ENCODE peak calls at places on chromosomes 16 and 17, in nine cellular contexts. One of them, this sample, is unnamed.

GRCh38 chr16:8493885-8494487 is 96.3 kb downstream of the TMEM114 start:
- DNase-seq in esophagus squamous epithelium: no peak
- DNase-seq in HCT116: no peak
- DNase-seq in right lobe of liver: no peak
- DNase-seq in IMR-90: no peak
- DNase-seq in tibial nerve: no peak
- DNase-seq in body of pancreas: no peak
- DNase-seq in heart left ventricle: no peak
- DNase-seq in suprapubic skin: no peak
- DNase-seq in this sample: no peak

GRCh38 chr16:86632206-86632605 is 53.9 kb downstream of the FOXL1 start:
- DNase-seq in esophagus squamous epithelium: no peak
- DNase-seq in HCT116: no peak
- DNase-seq in right lobe of liver: no peak
- DNase-seq in IMR-90: no peak
- DNase-seq in tibial nerve: no peak
- DNase-seq in body of pancreas: no peak
- DNase-seq in heart left ventricle: no peak
- DNase-seq in suprapubic skin: no peak
- DNase-seq in this sample: no peak

GRCh38 chr17:8122923-8123694 is 797 bp downstream of the HES7 start:
- DNase-seq in esophagus squamous epithelium: no peak
- DNase-seq in HCT116: no peak
- DNase-seq in right lobe of liver: no peak
- DNase-seq in IMR-90: peak; percentile 27
- DNase-seq in tibial nerve: peak; percentile 13
- DNase-seq in body of pancreas: peak; percentile 30
- DNase-seq in heart left ventricle: no peak
- DNase-seq in suprapubic skin: no peak
- DNase-seq in this sample: no peak

GRCh38 chr16:69313469-69313868 is 2.3 kb downstream of the VPS4A start:
- DNase-seq in esophagus squamous epithelium: no peak
- DNase-seq in HCT116: no peak
- DNase-seq in right lobe of liver: no peak
- DNase-seq in IMR-90: no peak
- DNase-seq in tibial nerve: no peak
- DNase-seq in body of pancreas: no peak
- DNase-seq in heart left ventricle: no peak
- DNase-seq in suprapubic skin: no peak
- DNase-seq in this sample: no peak

GRCh38 chr17:49753959-49754391 is 10.0 kb downstream of the FAM117A start:
- DNase-seq in esophagus squamous epithelium: no peak
- DNase-seq in HCT116: no peak
- DNase-seq in right lobe of liver: no peak
- DNase-seq in IMR-90: no peak
- DNase-seq in tibial nerve: no peak
- DNase-seq in body of pancreas: peak; percentile 87
- DNase-seq in heart left ventricle: peak; percentile 84
- DNase-seq in suprapubic skin: peak; percentile 79
- DNase-seq in this sample: no peak

GRCh38 chr16:3576211-3576610 is 992 bp downstream of the NLRC3 start:
- DNase-seq in esophagus squamous epithelium: no peak
- DNase-seq in HCT116: no peak
- DNase-seq in right lobe of liver: no peak
- DNase-seq in IMR-90: no peak
- DNase-seq in tibial nerve: no peak
- DNase-seq in body of pancreas: no peak
- DNase-seq in heart left ventricle: no peak
- DNase-seq in suprapubic skin: no peak
- DNase-seq in this sample: no peak

GRCh38 chr16:12805091-12805490 is 1.4 kb upstream of the CPPED1 start:
- DNase-seq in esophagus squamous epithelium: no peak
- DNase-seq in HCT116: no peak
- DNase-seq in right lobe of liver: no peak
- DNase-seq in IMR-90: no peak
- DNase-seq in tibial nerve: no peak
- DNase-seq in body of pancreas: no peak
- DNase-seq in heart left ventricle: no peak
- DNase-seq in suprapubic skin: no peak
- DNase-seq in this sample: no peak

GRCh38 chr16:324451-325334 is 27.8 kb downstream of the AXIN1 start:
- DNase-seq in esophagus squamous epithelium: no peak
- DNase-seq in HCT116: no peak
- DNase-seq in right lobe of liver: no peak
- DNase-seq in IMR-90: no peak
- DNase-seq in tibial nerve: no peak
- DNase-seq in body of pancreas: no peak
- DNase-seq in heart left ventricle: no peak
- DNase-seq in suprapubic skin: no peak
- DNase-seq in this sample: no peak

GRCh38 chr16:88448461-88449266 is 4.4 kb upstream of the ZFPM1 start:
- DNase-seq in esophagus squamous epithelium: no peak
- DNase-seq in HCT116: no peak
- DNase-seq in right lobe of liver: no peak
- DNase-seq in IMR-90: no peak
- DNase-seq in tibial nerve: no peak
- DNase-seq in body of pancreas: no peak
- DNase-seq in heart left ventricle: no peak
- DNase-seq in suprapubic skin: no peak
- DNase-seq in this sample: no peak

GRCh38 chr16:73483076-73483791 is 435.3 kb upstream of the ZFHX3 start:
- DNase-seq in esophagus squamous epithelium: no peak
- DNase-seq in HCT116: no peak
- DNase-seq in right lobe of liver: no peak
- DNase-seq in IMR-90: no peak
- DNase-seq in tibial nerve: no peak
- DNase-seq in body of pancreas: no peak
- DNase-seq in heart left ventricle: no peak
- DNase-seq in suprapubic skin: no peak
- DNase-seq in this sample: no peak

GRCh38 chr17:17151055-17151454 is 55.1 kb downstream of the PLD6 start:
- DNase-seq in esophagus squamous epithelium: no peak
- DNase-seq in HCT116: no peak
- DNase-seq in right lobe of liver: no peak
- DNase-seq in IMR-90: peak; percentile 90
- DNase-seq in tibial nerve: no peak
- DNase-seq in body of pancreas: no peak
- DNase-seq in heart left ventricle: no peak
- DNase-seq in suprapubic skin: no peak
- DNase-seq in this sample: no peak

GRCh38 chr16:54817432-54817831 is 113.2 kb upstream of the IRX5 start:
- DNase-seq in esophagus squamous epithelium: no peak
- DNase-seq in HCT116: no peak
- DNase-seq in right lobe of liver: no peak
- DNase-seq in IMR-90: no peak
- DNase-seq in tibial nerve: no peak
- DNase-seq in body of pancreas: no peak
- DNase-seq in heart left ventricle: no peak
- DNase-seq in suprapubic skin: no peak
- DNase-seq in this sample: no peak

GRCh38 chr16:2023098-2023925 is 3.4 kb upstream of the NHERF2 start:
- DNase-seq in esophagus squamous epithelium: peak; percentile 39
- DNase-seq in HCT116: peak; percentile 77
- DNase-seq in right lobe of liver: peak; percentile 94
- DNase-seq in IMR-90: peak; percentile 79
- DNase-seq in tibial nerve: peak; percentile 94
- DNase-seq in body of pancreas: peak; percentile 95
- DNase-seq in heart left ventricle: peak; percentile 94
- DNase-seq in suprapubic skin: peak; percentile 96
- DNase-seq in this sample: peak; percentile 96

GRCh38 chr16:51161440-51162195 is 10.5 kb upstream of the SALL1 start:
- DNase-seq in esophagus squamous epithelium: no peak
- DNase-seq in HCT116: no peak
- DNase-seq in right lobe of liver: no peak
- DNase-seq in IMR-90: peak; percentile 37
- DNase-seq in tibial nerve: no peak
- DNase-seq in body of pancreas: no peak
- DNase-seq in heart left ventricle: no peak
- DNase-seq in suprapubic skin: no peak
- DNase-seq in this sample: no peak

GRCh38 chr17:13931752-13932477 is 137.4 kb upstream of the COX10 start:
- DNase-seq in esophagus squamous epithelium: peak; percentile 16
- DNase-seq in HCT116: no peak
- DNase-seq in right lobe of liver: peak; percentile 30
- DNase-seq in IMR-90: peak; percentile 3
- DNase-seq in tibial nerve: peak; percentile 33
- DNase-seq in body of pancreas: peak; percentile 36
- DNase-seq in heart left ventricle: peak; percentile 79
- DNase-seq in suprapubic skin: peak; percentile 84
- DNase-seq in this sample: no peak

GRCh38 chr16:53103811-53104210 is 49.0 kb downstream of the CHD9 start:
- DNase-seq in esophagus squamous epithelium: no peak
- DNase-seq in HCT116: no peak
- DNase-seq in right lobe of liver: no peak
- DNase-seq in IMR-90: no peak
- DNase-seq in tibial nerve: no peak
- DNase-seq in body of pancreas: no peak
- DNase-seq in heart left ventricle: no peak
- DNase-seq in suprapubic skin: no peak
- DNase-seq in this sample: no peak

GRCh38 chr17:1999557-2000251 is 25.4 kb downstream of the RTN4RL1 start:
- DNase-seq in esophagus squamous epithelium: no peak
- DNase-seq in HCT116: no peak
- DNase-seq in right lobe of liver: peak; percentile 72
- DNase-seq in IMR-90: peak; percentile 19
- DNase-seq in tibial nerve: no peak
- DNase-seq in body of pancreas: peak; percentile 91
- DNase-seq in heart left ventricle: peak; percentile 76
- DNase-seq in suprapubic skin: no peak
- DNase-seq in this sample: peak; percentile 85

GRCh38 chr17:28335959-28336871 is 654 bp downstream of the TNFAIP1 start:
- DNase-seq in esophagus squamous epithelium: no peak
- DNase-seq in HCT116: peak; percentile 75
- DNase-seq in right lobe of liver: peak; percentile 78
- DNase-seq in IMR-90: peak; percentile 94
- DNase-seq in tibial nerve: peak; percentile 33
- DNase-seq in body of pancreas: peak; percentile 67
- DNase-seq in heart left ventricle: peak; percentile 67
- DNase-seq in suprapubic skin: no peak
- DNase-seq in this sample: peak; percentile 82
- TF ChIP-seq POLR2A in esophagus squamous epithelium: no peak
- TF ChIP-seq POLR2A in HCT116: no peak
- TF ChIP-seq POLR2A in right lobe of liver: peak; percentile 48
- TF ChIP-seq POLR2A in IMR-90: peak; percentile 88
- TF ChIP-seq POLR2A in tibial nerve: no peak
- TF ChIP-seq POLR2A in body of pancreas: no peak
- TF ChIP-seq POLR2A in heart left ventricle: no peak
- TF ChIP-seq POLR2A in suprapubic skin: no peak
- TF ChIP-seq POLR2A in this sample: peak; percentile 18

GRCh38 chr17:57404073-57404472 is 147.8 kb downstream of the MSI2 start:
- DNase-seq in esophagus squamous epithelium: no peak
- DNase-seq in HCT116: peak; percentile 18
- DNase-seq in right lobe of liver: no peak
- DNase-seq in IMR-90: no peak
- DNase-seq in tibial nerve: no peak
- DNase-seq in body of pancreas: no peak
- DNase-seq in heart left ventricle: no peak
- DNase-seq in suprapubic skin: no peak
- DNase-seq in this sample: no peak
- TF ChIP-seq CTCF in esophagus squamous epithelium: no peak
- TF ChIP-seq CTCF in HCT116: peak; percentile 50
- TF ChIP-seq CTCF in right lobe of liver: peak; percentile 25
- TF ChIP-seq CTCF in IMR-90: no peak
- TF ChIP-seq CTCF in tibial nerve: no peak
- TF ChIP-seq CTCF in body of pancreas: no peak
- TF ChIP-seq CTCF in heart left ventricle: no peak
- TF ChIP-seq CTCF in suprapubic skin: no peak
- TF ChIP-seq CTCF in this sample: no peak

DNA sequence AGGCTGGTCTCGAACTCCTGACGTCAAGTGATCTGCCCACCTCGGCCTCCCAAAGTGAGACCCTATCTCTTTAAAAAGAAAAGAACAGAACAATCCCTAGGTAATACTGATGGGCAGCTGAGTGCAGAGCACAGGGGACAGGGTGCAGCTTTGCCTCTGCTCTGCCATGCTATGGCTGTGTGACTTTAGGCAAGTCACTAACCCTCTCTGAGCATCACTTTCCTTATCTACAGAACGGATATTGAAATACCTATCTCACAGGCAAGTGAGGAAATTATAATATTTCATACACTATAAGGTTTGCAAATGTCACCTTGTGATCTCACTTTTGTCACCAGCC is 4.1 kb downstream of the CASKIN2 start:
- DNase-seq in esophagus squamous epithelium: no peak
- DNase-seq in HCT116: no peak
- DNase-seq in right lobe of liver: no peak
- DNase-seq in IMR-90: no peak
- DNase-seq in tibial nerve: no peak
- DNase-seq in body of pancreas: no peak
- DNase-seq in heart left ventricle: no peak
- DNase-seq in suprapubic skin: no peak
- DNase-seq in this sample: no peak
- H3K4me3 ChIP-seq in esophagus squamous epithelium: peak overlapping the region; percentile 13
- H3K4me3 ChIP-seq in HCT116: no peak overlapping the region
- H3K4me3 ChIP-seq in right lobe of liver: no peak overlapping the region
- H3K4me3 ChIP-seq in IMR-90: no peak overlapping the region
- H3K4me3 ChIP-seq in tibial nerve: no peak overlapping the region
- H3K4me3 ChIP-seq in body of pancreas: no peak overlapping the region
- H3K4me3 ChIP-seq in heart left ventricle: peak overlapping the region; percentile 90
- H3K4me3 ChIP-seq in suprapubic skin: peak overlapping the region; percentile 79
- H3K4me3 ChIP-seq in this sample: peak overlapping the region; percentile 28

GRCh38 chr17:21286066-21286770 is 1.7 kb downstream of the MAP2K3 start:
- DNase-seq in esophagus squamous epithelium: peak; percentile 64
- DNase-seq in HCT116: peak; percentile 81
- DNase-seq in right lobe of liver: peak; percentile 92
- DNase-seq in IMR-90: peak; percentile 99
- DNase-seq in tibial nerve: peak; percentile 87
- DNase-seq in body of pancreas: peak; percentile 91
- DNase-seq in heart left ventricle: peak; percentile 93
- DNase-seq in suprapubic skin: peak; percentile 97
- DNase-seq in this sample: peak; percentile 96

GRCh38 chr17:21289175-21289901 is 4.8 kb downstream of the MAP2K3 start:
- DNase-seq in esophagus squamous epithelium: no peak
- DNase-seq in HCT116: no peak
- DNase-seq in right lobe of liver: peak; percentile 23
- DNase-seq in IMR-90: no peak
- DNase-seq in tibial nerve: no peak
- DNase-seq in body of pancreas: no peak
- DNase-seq in heart left ventricle: no peak
- DNase-seq in suprapubic skin: no peak
- DNase-seq in this sample: no peak

GRCh38 chr17:21288581-21289017 is 4.1 kb downstream of the MAP2K3 start:
- DNase-seq in esophagus squamous epithelium: no peak
- DNase-seq in HCT116: no peak
- DNase-seq in right lobe of liver: peak; percentile 27
- DNase-seq in IMR-90: no peak
- DNase-seq in tibial nerve: no peak
- DNase-seq in body of pancreas: no peak
- DNase-seq in heart left ventricle: no peak
- DNase-seq in suprapubic skin: no peak
- DNase-seq in this sample: no peak

GRCh38 chr17:21286771-21287702 is 2.5 kb downstream of the MAP2K3 start:
- DNase-seq in esophagus squamous epithelium: no peak
- DNase-seq in HCT116: peak; percentile 12
- DNase-seq in right lobe of liver: peak; percentile 31
- DNase-seq in IMR-90: no peak
- DNase-seq in tibial nerve: no peak
- DNase-seq in body of pancreas: peak; percentile 48
- DNase-seq in heart left ventricle: no peak
- DNase-seq in suprapubic skin: no peak
- DNase-seq in this sample: peak; percentile 37

GRCh38 chr17:21287703-21288449 is 3.4 kb downstream of the MAP2K3 start:
- DNase-seq in esophagus squamous epithelium: peak; percentile 82
- DNase-seq in HCT116: peak; percentile 96
- DNase-seq in right lobe of liver: peak; percentile 96
- DNase-seq in IMR-90: peak; percentile 97
- DNase-seq in tibial nerve: peak; percentile 88
- DNase-seq in body of pancreas: peak; percentile 99
- DNase-seq in heart left ventricle: peak; percentile 97
- DNase-seq in suprapubic skin: peak; percentile 98
- DNase-seq in this sample: peak; percentile 99
- TF ChIP-seq POLR2A in esophagus squamous epithelium: peak; percentile 66
- TF ChIP-seq POLR2A in HCT116: no peak
- TF ChIP-seq POLR2A in right lobe of liver: peak; percentile 91
- TF ChIP-seq POLR2A in IMR-90: peak; percentile 93
- TF ChIP-seq POLR2A in tibial nerve: peak; percentile 27
- TF ChIP-seq POLR2A in body of pancreas: peak; percentile 52
- TF ChIP-seq POLR2A in heart left ventricle: no peak
- TF ChIP-seq POLR2A in suprapubic skin: peak; percentile 49
- TF ChIP-seq POLR2A in this sample: peak; percentile 60